ENCODE peak calls at places on chromosomes 13 and 19, in seven cellular contexts. P, V, B, A, L, E and T are unnamed samples.
A peak's percentile ranks its signal among the peaks of the same experiment; 100 is the strongest.

GRCh38 chr19:56270676-56271075 is 1.9 kb upstream of the EDDM13 start:
- DNase-seq in P (no peak), V (peak; percentile 28), B (peak; percentile 95), A (no peak), L (no peak), E (peak; percentile 8), T (no peak)

GRCh38 chr13:25943666-25944065 is 108.2 kb downstream of the SHISA2 start:
- DNase-seq in P (no peak), V (peak; percentile 15), B (no peak), A (no peak), L (no peak), E (peak; percentile 12), T (no peak)

GRCh38 chr19:46211201-46211881 is 18.2 kb upstream of the IGFL1 start:
- DNase-seq in P (no peak), V (peak; percentile 24), B (no peak), A (peak; percentile 40), L (no peak), E (no peak), T (no peak)

GRCh38 chr19:46613525-46613924 is 11.4 kb downstream of the PTGIR start:
- DNase-seq in P (no peak), V (no peak), B (no peak), A (no peak), L (no peak), E (no peak), T (no peak)

GRCh38 chr19:53874384-53874995 is 6.8 kb downstream of the MYADM start:
- DNase-seq in P (no peak), V (no peak), B (no peak), A (no peak), L (no peak), E (no peak), T (no peak)

GRCh38 chr13:45833663-45834062 is 17.9 kb downstream of the SIAH3 start:
- DNase-seq in P (peak; percentile 27), V (peak; percentile 68), B (no peak), A (no peak), L (no peak), E (peak; percentile 64), T (no peak)

GRCh38 chr13:111844682-111845081 is 222.3 kb upstream of the SOX1 start:
- DNase-seq in P (no peak), V (no peak), B (no peak), A (no peak), L (no peak), E (no peak), T (no peak)

GRCh38 chr19:5966215-5966614 is 11.7 kb downstream of the RANBP3 start:
- DNase-seq in P (no peak), V (peak; percentile 86), B (no peak), A (no peak), L (no peak), E (no peak), T (no peak)

GRCh38 chr13:71219671-71220070 is 647.3 kb downstream of the DACH1 start:
- DNase-seq in P (no peak), V (no peak), B (no peak), A (no peak), L (no peak), E (no peak), T (no peak)

GRCh38 chr19:6376512-6377193 is 920 bp upstream of the PSPN start:
- DNase-seq in P (no peak), V (peak; percentile 37), B (no peak), A (no peak), L (no peak), E (no peak), T (no peak)

GRCh38 chr13:111049791-111050538 is 65.1 kb upstream of the ARHGEF7 start:
- DNase-seq in P (no peak), V (peak; percentile 50), B (no peak), A (no peak), L (no peak), E (peak; percentile 41), T (no peak)

GRCh38 chr19:10228925-10229324 is 2.2 kb downstream of the S1PR2 start:
- DNase-seq in P (no peak), V (peak; percentile 70), B (peak; percentile 3), A (no peak), L (peak; percentile 23), E (peak; percentile 65), T (peak; percentile 13)

GRCh38 chr19:33771308-33772101 is 25.2 kb upstream of the KCTD15 start:
- DNase-seq in P (peak; percentile 11), V (peak; percentile 73), B (peak; percentile 19), A (peak; percentile 92), L (peak; percentile 59), E (peak; percentile 71), T (peak; percentile 17)

GRCh38 chr19:38046254-38047047 is 139.4 kb downstream of the SIPA1L3 start:
- DNase-seq in P (no peak), V (no peak), B (no peak), A (no peak), L (no peak), E (no peak), T (no peak)

GRCh38 chr19:52689804-52690394 is 44.9 kb downstream of the ZNF611 start:
- DNase-seq in P (no peak), V (peak; percentile 55), B (no peak), A (peak; percentile 59), L (peak; percentile 12), E (peak; percentile 33), T (peak; percentile 19)

GRCh38 chr19:3045885-3046603 is 16.3 kb downstream of the TLE5 start:
- DNase-seq in P (no peak), V (no peak), B (no peak), A (no peak), L (no peak), E (no peak), T (no peak)

GRCh38 chr19:36046443-36047050 is 7.5 kb downstream of the THAP8 start:
- DNase-seq in P (no peak), V (peak; percentile 43), B (no peak), A (no peak), L (no peak), E (no peak), T (no peak)

GRCh38 chr13:79481685-79482052 is 714 bp downstream of the NDFIP2 start:
- DNase-seq in P (no peak), V (peak; percentile 32), B (no peak), A (no peak), L (peak; percentile 7), E (peak; percentile 42), T (peak; percentile 12)

GRCh38 chr13:45321230-45321629 is 19.8 kb downstream of the TPT1 start:
- DNase-seq in P (peak; percentile 29), V (no peak), B (peak; percentile 92), A (no peak), L (no peak), E (no peak), T (no peak)

GRCh38 chr13:35744566-35745203 is 268.2 kb upstream of the MAB21L1 start:
- DNase-seq in P (no peak), V (no peak), B (no peak), A (no peak), L (no peak), E (no peak), T (no peak)

GRCh38 chr19:57099199-57099661 is 20.6 kb upstream of the USP29 start:
- DNase-seq in P (peak; percentile 17), V (peak; percentile 86), B (no peak), A (no peak), L (peak; percentile 10), E (peak; percentile 58), T (no peak)

GRCh38 chr13:98239156-98240076 is 62.3 kb upstream of the RNF113B start:
- DNase-seq in P (no peak), V (no peak), B (no peak), A (no peak), L (no peak), E (no peak), T (no peak)

GRCh38 chr19:10548746-10549276 is 5.1 kb downstream of the ATG4D start:
- DNase-seq in P (no peak), V (no peak), B (no peak), A (no peak), L (no peak), E (no peak), T (no peak)

GRCh38 chr13:44422755-44423643 is 49.4 kb downstream of the SERP2 start:
- DNase-seq in P (no peak), V (no peak), B (no peak), A (peak; percentile 37), L (no peak), E (no peak), T (no peak)

GRCh38 chr19:14160017-14160703 is 23.8 kb upstream of the ASF1B start:
- DNase-seq in P (no peak), V (no peak), B (no peak), A (no peak), L (no peak), E (no peak), T (no peak)

GRCh38 chr19:13149628-13150186 is 468 bp downstream of the STX10 start:
- DNase-seq in P (peak; percentile 22), V (peak; percentile 85), B (no peak), A (peak; percentile 62), L (no peak), E (peak; percentile 76), T (no peak)

GRCh38 chr19:33676999-33677665 is 55.4 kb downstream of the CHST8 start:
- DNase-seq in P (no peak), V (no peak), B (no peak), A (peak; percentile 9), L (no peak), E (no peak), T (no peak)

GRCh38 chr19:4742717-4743646 is 19.3 kb upstream of the DPP9 start:
- DNase-seq in P (no peak), V (no peak), B (no peak), A (no peak), L (no peak), E (no peak), T (no peak)

GRCh38 chr13:73702419-73703071 is 431.7 kb downstream of the KLF12 start:
- DNase-seq in P (no peak), V (no peak), B (no peak), A (no peak), L (no peak), E (no peak), T (no peak)

GRCh38 chr19:10478903-10479384 is 24.2 kb downstream of the KEAP1 start:
- DNase-seq in P (no peak), V (peak; percentile 93), B (no peak), A (peak; percentile 68), L (peak; percentile 88), E (peak; percentile 80), T (peak; percentile 83)

GRCh38 chr13:100128373-100128772 is 39.5 kb downstream of the PCCA start:
- DNase-seq in P (peak; percentile 10), V (peak; percentile 17), B (no peak), A (no peak), L (no peak), E (peak; percentile 39), T (no peak)

GRCh38 chr13:91652389-91652788 is 254.0 kb downstream of the GPC5 start:
- DNase-seq in P (no peak), V (no peak), B (no peak), A (no peak), L (no peak), E (no peak), T (no peak)

GRCh38 chr19:48501961-48502719 is 9.5 kb downstream of the LMTK3 start:
- DNase-seq in P (peak; percentile 96), V (peak; percentile 52), B (peak; percentile 39), A (peak; percentile 93), L (peak; percentile 74), E (peak; percentile 49), T (peak; percentile 74)

GRCh38 chr19:29671393-29672076 is 6.3 kb downstream of the PLEKHF1 start:
- DNase-seq in P (no peak), V (peak; percentile 36), B (no peak), A (no peak), L (peak; percentile 75), E (peak; percentile 21), T (peak; percentile 85)

GRCh38 chr19:33375760-33376159 is 2.3 kb downstream of the CEBPG start:
- DNase-seq in P (no peak), V (peak; percentile 61), B (no peak), A (no peak), L (no peak), E (peak; percentile 53), T (no peak)

GRCh38 chr13:107734891-107735620 is 480.3 kb downstream of the LIG4 start:
- DNase-seq in P (no peak), V (no peak), B (no peak), A (no peak), L (no peak), E (no peak), T (no peak)